ENCODE peak calls at places on chromosomes 5 and 9, in five cellular contexts. O, T, I, U and H are unnamed samples.

GRCh38 chr5:71743135-71743534 is 24.1 kb downstream of the CARTPT start:
- DNase-seq in O (no peak), T (no peak), I (no peak), U (no peak), H (no peak)

GRCh38 chr5:139698461-139699146 is 50.5 kb downstream of the CXXC5 start:
- DNase-seq in O (no peak), T (no peak), I (peak; percentile 15), U (peak; percentile 71), H (peak; percentile 87)

GRCh38 chr5:54251981-54252380 is 58.4 kb downstream of the ARL15 start:
- DNase-seq in O (no peak), T (no peak), I (no peak), U (no peak), H (no peak)

GRCh38 chr9:120648581-120648980 is 65.7 kb downstream of the MEGF9 start:
- DNase-seq in O (no peak), T (no peak), I (no peak), U (no peak), H (no peak)

GRCh38 chr9:15885464-15885863 is 332.6 kb downstream of the CCDC171 start:
- DNase-seq in O (no peak), T (no peak), I (no peak), U (no peak), H (no peak)

GRCh38 chr5:114467729-114468128 is 105.9 kb downstream of the KCNN2 start:
- DNase-seq in O (no peak), T (no peak), I (no peak), U (no peak), H (peak; percentile 55)

GRCh38 chr5:66558562-66558961 is 37.6 kb upstream of the MAST4 start:
- DNase-seq in O (no peak), T (no peak), I (no peak), U (no peak), H (no peak)

GRCh38 chr5:75337366-75338021 is 474 bp downstream of the HMGCR start:
- DNase-seq in O (peak; percentile 9), T (peak; percentile 12), I (no peak), U (no peak), H (peak; percentile 17)

GRCh38 chr9:16773116-16773515 is 97.4 kb downstream of the BNC2 start:
- DNase-seq in O (no peak), T (no peak), I (no peak), U (no peak), H (no peak)

GRCh38 chr5:161302557-161302956 is 244.0 kb downstream of the GABRB2 start:
- DNase-seq in O (no peak), T (no peak), I (no peak), U (no peak), H (no peak)

GRCh38 chr9:14198544-14199510 is 115.1 kb downstream of the NFIB start:
- DNase-seq in O (no peak), T (no peak), I (no peak), U (peak; percentile 48), H (no peak)

GRCh38 chr9:81609782-81610738 is 79.3 kb downstream of the TLE1 start:
- DNase-seq in O (no peak), T (peak; percentile 66), I (no peak), U (no peak), H (peak; percentile 58)

GRCh38 chr9:38687389-38687842 is 32.5 kb downstream of the FAM240B start:
- DNase-seq in O (no peak), T (no peak), I (no peak), U (no peak), H (peak; percentile 25)

GRCh38 chr9:85248514-85249312 is 493.0 kb downstream of the AGTPBP1 start:
- DNase-seq in O (no peak), T (no peak), I (no peak), U (peak; percentile 50), H (peak; percentile 25)

GRCh38 chr9:120927125-120928014 is 774 bp upstream of the TRAF1 start:
- DNase-seq in O (no peak), T (no peak), I (no peak), U (no peak), H (no peak)

GRCh38 chr9:8254527-8254926 is 454.9 kb upstream of the DMAC1 start:
- DNase-seq in O (no peak), T (no peak), I (no peak), U (peak; percentile 30), H (peak; percentile 3)